ENCODE peak calls at places on chromosomes 16 and 17, in nine cellular contexts. D, K, N, H, E, T, O, L and B are unnamed samples.

GRCh38 chr16:27179500-27180072 is 23.7 kb upstream of the KDM8 start:
- DNase-seq in D (peak; percentile 90), K (peak; percentile 42), N (peak; percentile 57), H (peak; percentile 78), E (peak; percentile 79), T (peak; percentile 72), O (no peak), L (peak; percentile 86), B (peak; percentile 67)

GRCh38 chr17:62931101-62931500 is 34.9 kb upstream of the TANC2 start:
- DNase-seq in D (no peak), K (no peak), N (no peak), H (no peak), E (no peak), T (no peak), O (no peak), L (no peak), B (no peak)

GRCh38 chr17:263271-263670 is 81.8 kb upstream of the DOC2B start:
- DNase-seq in D (no peak), K (no peak), N (no peak), H (peak; percentile 2), E (no peak), T (no peak), O (no peak), L (peak; percentile 13), B (no peak)

GRCh38 chr17:49707246-49707607 is 537 bp downstream of the SLC35B1 start:
- DNase-seq in D (no peak), K (no peak), N (no peak), H (no peak), E (peak; percentile 51), T (no peak), O (no peak), L (no peak), B (peak; percentile 7)

GRCh38 chr17:68437979-68438877 is 19.1 kb downstream of the WIPI1 start:
- DNase-seq in D (no peak), K (no peak), N (no peak), H (no peak), E (no peak), T (no peak), O (no peak), L (peak; percentile 52), B (no peak)

GRCh38 chr17:63537991-63538692 is 12.1 kb upstream of the DCAF7 start:
- DNase-seq in D (no peak), K (no peak), N (no peak), H (no peak), E (peak; percentile 9), T (no peak), O (no peak), L (no peak), B (no peak)

GRCh38 chr16:87464691-87465300 is 28.0 kb downstream of the ZCCHC14 start:
- DNase-seq in D (peak; percentile 94), K (no peak), N (no peak), H (peak; percentile 64), E (no peak), T (no peak), O (peak; percentile 75), L (peak; percentile 68), B (peak; percentile 83)

GRCh38 chr17:18156171-18156975 is 27.3 kb upstream of the ALKBH5 start:
- DNase-seq in D (no peak), K (no peak), N (no peak), H (no peak), E (no peak), T (no peak), O (no peak), L (no peak), B (no peak)

GRCh38 chr17:7915611-7916382 is at the start of gene RNF227:
- DNase-seq in D (peak; percentile 90), K (peak; percentile 94), N (peak; percentile 81), H (peak; percentile 96), E (peak; percentile 95), T (peak; percentile 81), O (peak; percentile 82), L (peak; percentile 92), B (peak; percentile 89)

GRCh38 chr17:13740692-13741091 is 139.0 kb upstream of the HS3ST3A1 start:
- DNase-seq in D (no peak), K (no peak), N (no peak), H (no peak), E (no peak), T (no peak), O (no peak), L (no peak), B (no peak)

GRCh38 chr16:278863-279366 is 1.5 kb upstream of the ARHGDIG start:
- DNase-seq in D (no peak), K (peak; percentile 73), N (peak; percentile 33), H (no peak), E (peak; percentile 49), T (peak; percentile 32), O (no peak), L (no peak), B (no peak)

GRCh38 chr17:42653179-42654124 is 5.6 kb upstream of the TUBG2 start:
- DNase-seq in D (peak; percentile 61), K (no peak), N (no peak), H (peak; percentile 80), E (peak; percentile 59), T (no peak), O (peak; percentile 63), L (peak; percentile 61), B (peak; percentile 44)

GRCh38 chr16:68200120-68200783 is 35.7 kb downstream of the ESRP2 start:
- DNase-seq in D (no peak), K (peak; percentile 54), N (no peak), H (no peak), E (no peak), T (no peak), O (no peak), L (no peak), B (no peak)

GRCh38 chr16:13781579-13782338 is 138.2 kb upstream of the ERCC4 start:
- DNase-seq in D (no peak), K (no peak), N (no peak), H (no peak), E (no peak), T (no peak), O (no peak), L (no peak), B (no peak)

GRCh38 chr17:5501725-5502124 is 15.4 kb downstream of the MIS12 start:
- DNase-seq in D (no peak), K (no peak), N (no peak), H (no peak), E (no peak), T (no peak), O (no peak), L (no peak), B (no peak)

GRCh38 chr16:27723711-27724490 is 174.0 kb downstream of the KATNIP start:
- DNase-seq in D (no peak), K (no peak), N (no peak), H (no peak), E (no peak), T (no peak), O (no peak), L (no peak), B (no peak)

GRCh38 chr17:31527606-31528005 is 136.1 kb downstream of the RAB11FIP4 start:
- DNase-seq in D (no peak), K (no peak), N (no peak), H (no peak), E (no peak), T (no peak), O (no peak), L (no peak), B (peak; percentile 48)

GRCh38 chr16:81843243-81843582 is 64.1 kb downstream of the PLCG2 start:
- DNase-seq in D (no peak), K (no peak), N (no peak), H (no peak), E (no peak), T (no peak), O (no peak), L (no peak), B (no peak)

GRCh38 chr17:33292184-33292980 is 713 bp downstream of the ASIC2 start:
- DNase-seq in D (no peak), K (peak; percentile 50), N (peak; percentile 25), H (peak; percentile 14), E (peak; percentile 79), T (no peak), O (no peak), L (no peak), B (peak; percentile 28)

GRCh38 chr16:54282202-54282922 is 4.2 kb downstream of the IRX3 start:
- DNase-seq in D (no peak), K (peak; percentile 34), N (peak; percentile 45), H (no peak), E (peak; percentile 86), T (no peak), O (no peak), L (peak; percentile 65), B (peak; percentile 33)

DNA sequence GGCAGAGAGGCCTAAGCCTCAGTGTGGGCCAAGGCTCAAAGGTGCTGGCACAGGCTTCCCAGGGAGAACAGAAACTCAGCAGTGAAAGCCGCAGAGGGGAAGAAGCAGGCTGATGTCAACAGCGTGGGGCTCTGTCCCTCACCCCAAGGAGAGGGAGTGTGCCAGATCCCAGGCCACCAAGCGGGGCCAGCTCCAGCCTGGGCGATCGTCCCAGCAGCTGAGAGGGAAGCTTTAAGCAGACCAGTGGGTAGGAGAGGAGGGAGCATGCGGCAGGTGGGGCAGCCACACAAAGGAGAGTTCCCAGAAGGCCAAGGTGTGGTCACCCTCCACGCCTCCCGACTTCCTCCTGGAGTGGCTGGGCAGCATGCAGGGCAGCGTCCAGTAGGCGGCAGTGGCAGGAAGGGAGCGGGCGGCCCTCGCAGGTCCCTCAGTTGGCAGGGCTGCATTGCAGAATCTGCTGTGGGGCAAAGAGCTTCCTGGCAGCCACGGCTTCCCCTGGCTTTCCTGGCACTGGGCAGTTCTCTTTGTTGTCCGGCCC is 6.0 kb downstream of the SYNGR2 start:
- DNase-seq in D (peak; percentile 80), K (peak; percentile 27), N (no peak), H (peak; percentile 50), E (no peak), T (no peak), O (no peak), L (peak; percentile 85), B (no peak)
- H3K4me3 ChIP-seq in D (no peak overlapping the region), K (no peak overlapping the region), N (no peak overlapping the region), H (no peak overlapping the region), E (no peak overlapping the region), T (no peak overlapping the region), O (no peak overlapping the region), L (no peak overlapping the region), B (no peak overlapping the region)

GRCh38 chr16:66849543-66849942 is 5.3 kb downstream of the CA7 start:
- DNase-seq in D (no peak), K (no peak), N (no peak), H (no peak), E (no peak), T (no peak), O (no peak), L (no peak), B (no peak)
- H3K27me3 ChIP-seq in D (peaks cover 19% of the 10 kb centered on the region), K (peaks cover 11% of the 10 kb centered on the region), N (no peaks in the 10 kb centered on the region), H (peaks cover 4% of the 10 kb centered on the region), E (peaks cover 39% of the 10 kb centered on the region), T (peaks cover 3% of the 10 kb centered on the region), O (peaks cover 29% of the 10 kb centered on the region), L (peaks cover 8% of the 10 kb centered on the region), B (no peaks in the 10 kb centered on the region)

GRCh38 chr17:77331161-77331864 is 190.5 kb downstream of the SEC14L1 start:
- DNase-seq in D (peak; percentile 92), K (peak; percentile 74), N (peak; percentile 89), H (peak; percentile 92), E (peak; percentile 94), T (peak; percentile 90), O (no peak), L (peak; percentile 91), B (peak; percentile 92)
- H3K4me3 ChIP-seq in D (no peak overlapping the region), K (no peak overlapping the region), N (no peak overlapping the region), H (no peak overlapping the region), E (peak overlapping the region; percentile 11), T (peak overlapping the region; percentile 27), O (no peak overlapping the region), L (no peak overlapping the region), B (no peak overlapping the region)

DNA sequence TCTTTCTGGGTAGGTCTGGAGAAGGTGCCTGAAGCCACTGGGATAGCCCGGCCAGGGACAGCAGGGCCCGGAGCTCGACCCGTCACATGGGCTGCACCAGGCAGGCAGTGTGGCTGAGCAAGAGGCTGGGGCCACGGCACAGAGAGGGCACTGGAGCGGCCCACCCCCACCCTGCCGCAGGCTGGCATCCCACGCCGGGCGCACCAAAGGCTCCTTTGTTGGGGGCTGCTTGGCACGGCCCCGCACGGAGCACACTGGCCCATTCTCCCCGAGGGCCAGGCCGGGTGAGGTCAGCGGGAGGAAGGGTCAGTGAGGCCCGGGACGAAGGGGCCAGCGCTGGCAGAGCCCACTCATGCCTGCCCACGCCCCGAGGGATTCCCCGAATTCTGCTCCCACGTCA is 36.5 kb upstream of the PVALEF start:
- DNase-seq in D (no peak), K (no peak), N (no peak), H (no peak), E (no peak), T (no peak), O (no peak), L (no peak), B (no peak)
- H3K27me3 ChIP-seq in D (peaks cover 37% of the 10 kb centered on the region), K (peaks cover 3% of the 10 kb centered on the region), N (no peaks in the 10 kb centered on the region), H (no peaks in the 10 kb centered on the region), E (no peaks in the 10 kb centered on the region), T (no peaks in the 10 kb centered on the region), O (no peaks in the 10 kb centered on the region), L (no peaks in the 10 kb centered on the region), B (no peaks in the 10 kb centered on the region)